ENCODE peak calls at places on chromosomes 11 and 22, in five cellular contexts. One of them, this sample, is unnamed.

GRCh38 chr22:20021196-20022181 is 579 bp downstream of the TANGO2 start:
- DNase-seq in CD8-positive, alpha-beta T cell: no peak
- DNase-seq in fibroblast of the aortic adventitia: peak
- DNase-seq in fibroblast of mammary gland: peak
- DNase-seq in kidney: peak
- DNase-seq in this sample: peak

GRCh38 chr11:115501504-115501894 is 2.7 kb downstream of the CADM1 start:
- DNase-seq in fibroblast of mammary gland: no peak
- DNase-seq in fibroblast of the aortic adventitia: no peak
- DNase-seq in CD8-positive, alpha-beta T cell: no peak
- DNase-seq in kidney: no peak
- DNase-seq in this sample: no peak

GRCh38 chr11:130706572-130706971 is 209.7 kb downstream of the SNX19 start:
- DNase-seq in fibroblast of mammary gland: peak
- DNase-seq in kidney: no peak
- DNase-seq in CD8-positive, alpha-beta T cell: no peak
- DNase-seq in fibroblast of the aortic adventitia: peak
- DNase-seq in this sample: no peak

GRCh38 chr22:34410111-34410510 is 489.8 kb upstream of the LARGE1 start:
- DNase-seq in fibroblast of the aortic adventitia: no peak
- DNase-seq in fibroblast of mammary gland: no peak
- DNase-seq in CD8-positive, alpha-beta T cell: no peak
- DNase-seq in kidney: no peak
- DNase-seq in this sample: no peak

GRCh38 chr11:112334381-112334780 is 73.7 kb upstream of the PLET1 start:
- DNase-seq in CD8-positive, alpha-beta T cell: no peak
- DNase-seq in fibroblast of mammary gland: no peak
- DNase-seq in fibroblast of the aortic adventitia: no peak
- DNase-seq in kidney: peak
- DNase-seq in this sample: no peak

GRCh38 chr11:126101930-126102283 is 39.2 kb upstream of the CDON start:
- DNase-seq in CD8-positive, alpha-beta T cell: no peak
- DNase-seq in fibroblast of the aortic adventitia: no peak
- DNase-seq in kidney: no peak
- DNase-seq in fibroblast of mammary gland: no peak
- DNase-seq in this sample: no peak

GRCh38 chr11:125287467-125288232 is 123.1 kb downstream of the PKNOX2 start:
- DNase-seq in fibroblast of mammary gland: peak
- DNase-seq in fibroblast of the aortic adventitia: peak
- DNase-seq in kidney: peak
- DNase-seq in CD8-positive, alpha-beta T cell: no peak
- DNase-seq in this sample: no peak

GRCh38 chr11:33402066-33402465 is 144.9 kb downstream of the HIPK3 start:
- DNase-seq in CD8-positive, alpha-beta T cell: no peak
- DNase-seq in kidney: no peak
- DNase-seq in fibroblast of the aortic adventitia: no peak
- DNase-seq in fibroblast of mammary gland: no peak
- DNase-seq in this sample: peak

GRCh38 chr22:24066260-24066659 is 55.2 kb downstream of the CABIN1 start:
- DNase-seq in kidney: no peak
- DNase-seq in fibroblast of mammary gland: no peak
- DNase-seq in fibroblast of the aortic adventitia: no peak
- DNase-seq in CD8-positive, alpha-beta T cell: no peak
- DNase-seq in this sample: no peak

GRCh38 chr22:41050873-41051272 is 41.5 kb upstream of the EP300 start:
- DNase-seq in fibroblast of the aortic adventitia: peak
- DNase-seq in CD8-positive, alpha-beta T cell: no peak
- DNase-seq in kidney: no peak
- DNase-seq in fibroblast of mammary gland: peak
- DNase-seq in this sample: peak
- TF ChIP-seq CTCF in fibroblast of the aortic adventitia: no peak
- TF ChIP-seq CTCF in CD8-positive, alpha-beta T cell: no peak
- TF ChIP-seq CTCF in kidney: no peak
- TF ChIP-seq CTCF in fibroblast of mammary gland: peak
- TF ChIP-seq CTCF in this sample: peak

DNA sequence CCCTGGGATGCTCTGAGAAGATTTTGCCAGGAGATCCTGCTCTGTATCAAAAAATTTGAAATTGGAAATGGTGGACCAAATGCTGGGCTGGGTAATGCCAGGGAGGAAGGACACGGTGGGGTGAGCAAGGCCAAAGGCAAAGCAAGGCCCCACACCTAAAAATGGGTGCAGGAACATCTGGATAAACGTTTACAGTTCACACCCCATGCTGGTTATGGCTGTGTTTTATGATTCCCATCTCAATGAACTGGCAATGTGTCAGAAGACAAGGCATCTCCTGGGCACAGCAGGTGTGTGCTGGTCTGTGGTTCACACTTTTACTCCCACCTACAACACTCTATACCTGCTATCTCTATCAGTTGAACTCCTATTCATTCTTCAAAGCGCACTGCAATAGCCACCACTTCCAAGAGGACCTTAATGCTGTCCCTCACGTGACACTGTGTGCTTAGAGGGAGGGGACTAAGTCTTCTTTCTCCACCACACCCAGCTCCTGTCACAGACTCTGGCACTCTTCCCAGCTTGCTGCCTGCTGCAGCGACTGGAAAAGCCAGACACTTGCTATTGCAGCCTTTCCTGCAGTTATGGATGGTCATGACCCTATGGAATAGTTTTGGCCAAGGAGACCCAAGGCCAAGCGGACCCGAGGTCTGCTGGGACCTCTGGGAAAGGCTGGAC is 277.5 kb downstream of the CTTN start:
- DNase-seq in CD8-positive, alpha-beta T cell: no peak
- DNase-seq in kidney: no peak
- DNase-seq in fibroblast of the aortic adventitia: no peak
- DNase-seq in fibroblast of mammary gland: no peak
- DNase-seq in this sample: peak
- H3K4me3 ChIP-seq in CD8-positive, alpha-beta T cell: no peak
- H3K4me3 ChIP-seq in kidney: no peak
- H3K4me3 ChIP-seq in fibroblast of the aortic adventitia: no peak
- H3K4me3 ChIP-seq in fibroblast of mammary gland: no peak
- H3K4me3 ChIP-seq in this sample: no peak

GRCh38 chr11:95924414-95924760 is 480 bp upstream of the MTMR2 start:
- DNase-seq in CD8-positive, alpha-beta T cell: no peak
- DNase-seq in fibroblast of the aortic adventitia: peak
- DNase-seq in fibroblast of mammary gland: peak
- DNase-seq in kidney: no peak
- DNase-seq in this sample: no peak

GRCh38 chr11:95925011-95925410 is 1.1 kb upstream of the MTMR2 start:
- DNase-seq in fibroblast of mammary gland: peak
- DNase-seq in kidney: no peak
- DNase-seq in CD8-positive, alpha-beta T cell: no peak
- DNase-seq in fibroblast of the aortic adventitia: peak
- DNase-seq in this sample: no peak

GRCh38 chr11:95922536-95923440 is 1.1 kb downstream of the MTMR2 start:
- DNase-seq in kidney: no peak
- DNase-seq in fibroblast of mammary gland: peak
- DNase-seq in CD8-positive, alpha-beta T cell: no peak
- DNase-seq in fibroblast of the aortic adventitia: peak
- DNase-seq in this sample: no peak

GRCh38 chr11:95923441-95923729 is 522 bp downstream of the MTMR2 start:
- DNase-seq in kidney: no peak
- DNase-seq in fibroblast of the aortic adventitia: no peak
- DNase-seq in CD8-positive, alpha-beta T cell: no peak
- DNase-seq in fibroblast of mammary gland: no peak
- DNase-seq in this sample: no peak

GRCh38 chr11:95923730-95924413 is at the start of gene MTMR2:
- DNase-seq in fibroblast of mammary gland: peak
- DNase-seq in fibroblast of the aortic adventitia: peak
- DNase-seq in CD8-positive, alpha-beta T cell: peak
- DNase-seq in kidney: peak
- DNase-seq in this sample: peak
- TF ChIP-seq CTCF in fibroblast of mammary gland: no peak
- TF ChIP-seq CTCF in fibroblast of the aortic adventitia: no peak
- TF ChIP-seq CTCF in CD8-positive, alpha-beta T cell: no peak
- TF ChIP-seq CTCF in kidney: no peak
- TF ChIP-seq CTCF in this sample: no peak

GRCh38 chr22:37427711-37428635 is 694 bp upstream of the ELFN2 start:
- DNase-seq in kidney: no peak
- DNase-seq in CD8-positive, alpha-beta T cell: no peak
- DNase-seq in fibroblast of mammary gland: no peak
- DNase-seq in fibroblast of the aortic adventitia: no peak
- DNase-seq in this sample: no peak
- H3K4me3 ChIP-seq in kidney: no peak
- H3K4me3 ChIP-seq in CD8-positive, alpha-beta T cell: peak
- H3K4me3 ChIP-seq in fibroblast of mammary gland: peak
- H3K4me3 ChIP-seq in fibroblast of the aortic adventitia: peak
- H3K4me3 ChIP-seq in this sample: peak

GRCh38 chr11:43802509-43802908 is 78.1 kb upstream of the ALKBH3 start:
- DNase-seq in fibroblast of the aortic adventitia: peak
- DNase-seq in kidney: no peak
- DNase-seq in fibroblast of mammary gland: no peak
- DNase-seq in CD8-positive, alpha-beta T cell: no peak
- DNase-seq in this sample: no peak
- TF ChIP-seq CTCF in fibroblast of the aortic adventitia: peak
- TF ChIP-seq CTCF in kidney: no peak
- TF ChIP-seq CTCF in fibroblast of mammary gland: peak
- TF ChIP-seq CTCF in CD8-positive, alpha-beta T cell: no peak
- TF ChIP-seq CTCF in this sample: peak

GRCh38 chr11:20164152-20164551 is 3.9 kb upstream of the DBX1 start:
- DNase-seq in CD8-positive, alpha-beta T cell: no peak
- DNase-seq in fibroblast of mammary gland: no peak
- DNase-seq in kidney: no peak
- DNase-seq in fibroblast of the aortic adventitia: no peak
- DNase-seq in this sample: no peak
- H3K4me3 ChIP-seq in CD8-positive, alpha-beta T cell: no peak
- H3K4me3 ChIP-seq in fibroblast of mammary gland: no peak
- H3K4me3 ChIP-seq in kidney: no peak
- H3K4me3 ChIP-seq in fibroblast of the aortic adventitia: no peak
- H3K4me3 ChIP-seq in this sample: no peak

DNA sequence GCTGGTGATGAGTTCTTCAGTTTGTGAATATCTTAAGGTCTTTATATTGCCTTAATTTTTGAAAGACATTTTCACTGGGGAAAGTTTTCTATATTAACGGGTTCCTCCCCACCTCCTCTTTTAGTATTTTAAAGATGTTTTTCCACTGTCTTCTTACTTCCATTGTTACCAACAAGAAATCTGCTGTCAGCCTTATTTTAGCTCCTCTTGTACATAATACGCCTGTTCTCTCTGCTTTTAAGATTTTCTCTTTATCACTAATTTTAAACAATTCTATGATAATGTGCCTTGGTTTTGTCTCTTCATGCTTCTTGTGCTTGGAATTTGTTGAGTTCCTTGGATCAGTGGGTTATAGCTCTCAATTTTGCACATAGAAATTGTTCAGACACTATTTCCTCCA is 280.4 kb downstream of the DCDC1 start:
- DNase-seq in fibroblast of the aortic adventitia: no peak
- DNase-seq in CD8-positive, alpha-beta T cell: no peak
- DNase-seq in fibroblast of mammary gland: no peak
- DNase-seq in kidney: no peak
- DNase-seq in this sample: no peak
- TF ChIP-seq CTCF in fibroblast of the aortic adventitia: no peak
- TF ChIP-seq CTCF in CD8-positive, alpha-beta T cell: no peak
- TF ChIP-seq CTCF in fibroblast of mammary gland: no peak
- TF ChIP-seq CTCF in kidney: no peak
- TF ChIP-seq CTCF in this sample: no peak

DNA sequence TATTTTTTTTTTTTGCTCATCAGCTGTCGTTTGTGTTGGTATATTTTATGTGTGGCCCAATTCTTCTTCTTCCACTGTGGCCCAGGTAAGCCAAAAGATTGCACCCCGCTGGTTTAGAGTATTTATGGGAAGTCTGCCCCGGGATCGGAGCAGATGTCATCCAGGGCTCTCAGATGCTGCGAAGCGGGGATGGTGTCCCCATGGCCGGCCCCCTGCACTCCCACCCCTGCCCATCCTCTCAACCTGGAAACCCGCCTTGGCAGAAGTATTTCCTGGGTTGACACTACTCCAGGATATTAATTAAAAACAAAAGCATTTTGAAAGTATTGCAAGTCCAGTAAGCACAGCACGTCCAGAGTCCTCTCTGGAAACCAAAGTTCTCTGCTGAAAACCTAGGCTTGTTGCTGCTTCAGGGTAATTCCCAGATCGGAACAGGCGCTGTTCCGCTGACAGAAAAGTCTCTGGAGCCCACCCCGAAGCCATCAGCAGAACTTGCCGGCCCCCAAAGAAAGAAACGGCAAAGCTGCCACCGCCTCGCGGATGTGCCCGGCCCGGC is 833 bp downstream of the SCUBE2 start:
- DNase-seq in fibroblast of mammary gland: no peak
- DNase-seq in fibroblast of the aortic adventitia: no peak
- DNase-seq in kidney: no peak
- DNase-seq in CD8-positive, alpha-beta T cell: no peak
- DNase-seq in this sample: no peak
- H3K4me3 ChIP-seq in fibroblast of mammary gland: peak
- H3K4me3 ChIP-seq in fibroblast of the aortic adventitia: peak
- H3K4me3 ChIP-seq in kidney: peak
- H3K4me3 ChIP-seq in CD8-positive, alpha-beta T cell: no peak
- H3K4me3 ChIP-seq in this sample: peak

DNA sequence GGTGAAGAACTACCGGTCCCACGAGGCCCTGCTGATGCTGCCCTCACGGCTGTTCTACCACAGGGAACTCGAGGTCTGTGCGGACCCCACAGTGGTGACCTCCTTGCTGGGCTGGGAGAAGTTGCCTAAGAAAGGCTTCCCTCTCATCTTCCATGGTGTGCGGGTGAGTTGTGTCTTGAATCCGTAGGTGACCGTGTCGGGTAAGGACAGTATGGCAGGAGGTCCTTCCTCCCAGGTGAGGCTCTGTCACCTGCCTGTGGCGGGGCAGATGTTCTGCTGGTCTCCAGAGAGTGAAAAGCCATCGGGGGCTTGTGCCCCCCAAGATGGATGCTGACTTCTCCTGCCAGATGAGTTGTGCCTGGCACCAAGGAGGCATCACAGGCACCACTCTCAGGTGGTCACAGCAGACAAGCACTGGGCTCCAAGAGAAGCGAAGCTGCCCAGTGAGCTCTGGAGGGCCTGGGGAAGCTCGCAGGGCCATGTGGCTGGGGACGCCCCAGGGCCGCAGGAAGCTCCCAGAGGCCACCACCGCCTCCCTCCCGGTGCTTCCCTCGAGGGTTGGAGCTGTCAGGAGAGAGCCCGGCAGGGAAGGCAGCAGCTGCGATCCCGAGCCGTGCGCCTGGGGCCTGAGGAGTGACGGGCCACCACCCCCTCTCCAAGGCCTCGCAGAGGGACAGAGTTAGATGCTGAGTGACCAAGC is 17.3 kb upstream of the PANX2 start:
- DNase-seq in fibroblast of the aortic adventitia: no peak
- DNase-seq in fibroblast of mammary gland: no peak
- DNase-seq in CD8-positive, alpha-beta T cell: no peak
- DNase-seq in kidney: no peak
- DNase-seq in this sample: no peak
- TF ChIP-seq CTCF in fibroblast of the aortic adventitia: no peak
- TF ChIP-seq CTCF in fibroblast of mammary gland: no peak
- TF ChIP-seq CTCF in CD8-positive, alpha-beta T cell: no peak
- TF ChIP-seq CTCF in kidney: no peak
- TF ChIP-seq CTCF in this sample: no peak

This sample was measured in foreskin fibroblast.